ENCODE peak calls at places on chromosomes 1 and 21, in seven cellular contexts. One of them, this sample, is unnamed.
A peak's percentile ranks its signal among the peaks of the same experiment; 100 is the strongest.

GRCh38 chr1:109757936-109758786 is 5.6 kb downstream of the EPS8L3 start:
- DNase-seq in T-helper 9 cell: no peak
- DNase-seq in left cardiac atrium: no peak
- DNase-seq in COLO829: no peak
- DNase-seq in A549: no peak
- DNase-seq in nucleus accumbens: no peak
- DNase-seq in left kidney: no peak
- DNase-seq in this sample: no peak

GRCh38 chr1:172352435-172352834 is 68.0 kb upstream of the C1orf105 start:
- DNase-seq in A549: no peak
- DNase-seq in T-helper 9 cell: no peak
- DNase-seq in COLO829: no peak
- DNase-seq in left kidney: no peak
- DNase-seq in nucleus accumbens: no peak
- DNase-seq in left cardiac atrium: no peak
- DNase-seq in this sample: no peak

GRCh38 chr1:211328084-211328694 is 1.6 kb downstream of the TRAF5 start:
- DNase-seq in COLO829: no peak
- DNase-seq in nucleus accumbens: no peak
- DNase-seq in A549: no peak
- DNase-seq in T-helper 9 cell: no peak
- DNase-seq in left kidney: no peak
- DNase-seq in left cardiac atrium: no peak
- DNase-seq in this sample: no peak

GRCh38 chr1:206797534-206798383 is 25.5 kb upstream of the IL10 start:
- DNase-seq in left cardiac atrium: no peak
- DNase-seq in left kidney: peak; percentile 58
- DNase-seq in COLO829: no peak
- DNase-seq in T-helper 9 cell: no peak
- DNase-seq in A549: peak; percentile 35
- DNase-seq in nucleus accumbens: no peak
- DNase-seq in this sample: no peak

GRCh38 chr1:89545264-89546038 is 20.8 kb downstream of the LRRC8B start:
- DNase-seq in left cardiac atrium: no peak
- DNase-seq in nucleus accumbens: no peak
- DNase-seq in COLO829: peak; percentile 13
- DNase-seq in left kidney: no peak
- DNase-seq in A549: no peak
- DNase-seq in T-helper 9 cell: no peak
- DNase-seq in this sample: no peak

GRCh38 chr1:245475116-245475515 is 320.3 kb downstream of the KIF26B start:
- DNase-seq in left cardiac atrium: no peak
- DNase-seq in T-helper 9 cell: no peak
- DNase-seq in A549: no peak
- DNase-seq in left kidney: no peak
- DNase-seq in COLO829: no peak
- DNase-seq in nucleus accumbens: no peak
- DNase-seq in this sample: no peak

GRCh38 chr1:205458777-205459566 is 3.1 kb upstream of the BLACAT1 start:
- DNase-seq in nucleus accumbens: no peak
- DNase-seq in A549: no peak
- DNase-seq in COLO829: peak; percentile 48
- DNase-seq in left cardiac atrium: no peak
- DNase-seq in T-helper 9 cell: no peak
- DNase-seq in left kidney: peak; percentile 94
- DNase-seq in this sample: no peak

GRCh38 chr1:163201906-163202305 is 810 bp downstream of the RGS5 start:
- DNase-seq in A549: no peak
- DNase-seq in left cardiac atrium: no peak
- DNase-seq in left kidney: peak; percentile 30
- DNase-seq in T-helper 9 cell: no peak
- DNase-seq in nucleus accumbens: no peak
- DNase-seq in COLO829: peak; percentile 77
- DNase-seq in this sample: no peak

GRCh38 chr1:54716299-54717047 is 812 bp downstream of the TTC4 start:
- DNase-seq in left kidney: no peak
- DNase-seq in nucleus accumbens: no peak
- DNase-seq in COLO829: peak; percentile 23
- DNase-seq in A549: no peak
- DNase-seq in T-helper 9 cell: no peak
- DNase-seq in left cardiac atrium: no peak
- DNase-seq in this sample: no peak

GRCh38 chr1:17502326-17502778 is 37.1 kb upstream of the ARHGEF10L start:
- DNase-seq in nucleus accumbens: peak; percentile 64
- DNase-seq in left cardiac atrium: peak; percentile 85
- DNase-seq in COLO829: peak; percentile 61
- DNase-seq in T-helper 9 cell: peak; percentile 19
- DNase-seq in left kidney: peak; percentile 88
- DNase-seq in A549: peak; percentile 50
- DNase-seq in this sample: peak; percentile 86

GRCh38 chr1:25054526-25054925 is 124.5 kb upstream of the RUNX3 start:
- DNase-seq in left kidney: no peak
- DNase-seq in COLO829: no peak
- DNase-seq in T-helper 9 cell: no peak
- DNase-seq in nucleus accumbens: no peak
- DNase-seq in left cardiac atrium: peak; percentile 0
- DNase-seq in A549: no peak
- DNase-seq in this sample: no peak

GRCh38 chr1:85940621-85941306 is 215.8 kb downstream of the COL24A1 start:
- DNase-seq in T-helper 9 cell: no peak
- DNase-seq in nucleus accumbens: no peak
- DNase-seq in A549: no peak
- DNase-seq in left kidney: peak; percentile 15
- DNase-seq in left cardiac atrium: no peak
- DNase-seq in COLO829: no peak
- DNase-seq in this sample: no peak

GRCh38 chr1:243354511-243355153 is 98.8 kb downstream of the SDCCAG8 start:
- DNase-seq in A549: no peak
- DNase-seq in COLO829: no peak
- DNase-seq in T-helper 9 cell: no peak
- DNase-seq in nucleus accumbens: no peak
- DNase-seq in left cardiac atrium: no peak
- DNase-seq in left kidney: no peak
- DNase-seq in this sample: no peak

GRCh38 chr1:26861286-26861701 is 1.7 kb upstream of the SFN start:
- DNase-seq in left kidney: no peak
- DNase-seq in A549: peak; percentile 46
- DNase-seq in COLO829: no peak
- DNase-seq in T-helper 9 cell: no peak
- DNase-seq in nucleus accumbens: no peak
- DNase-seq in left cardiac atrium: no peak
- DNase-seq in this sample: no peak

GRCh38 chr1:27574871-27575831 is 28.8 kb downstream of the AHDC1 start:
- DNase-seq in T-helper 9 cell: no peak
- DNase-seq in COLO829: no peak
- DNase-seq in left kidney: peak; percentile 95
- DNase-seq in nucleus accumbens: no peak
- DNase-seq in left cardiac atrium: peak; percentile 86
- DNase-seq in A549: peak; percentile 46
- DNase-seq in this sample: no peak

GRCh38 chr1:226009650-226010044 is 10.5 kb upstream of the SDE2 start:
- DNase-seq in left cardiac atrium: no peak
- DNase-seq in A549: no peak
- DNase-seq in COLO829: no peak
- DNase-seq in T-helper 9 cell: no peak
- DNase-seq in left kidney: no peak
- DNase-seq in nucleus accumbens: no peak
- DNase-seq in this sample: no peak

GRCh38 chr1:91835087-91835521 is 50.8 kb downstream of the TGFBR3 start:
- DNase-seq in nucleus accumbens: no peak
- DNase-seq in COLO829: no peak
- DNase-seq in A549: no peak
- DNase-seq in T-helper 9 cell: no peak
- DNase-seq in left cardiac atrium: no peak
- DNase-seq in left kidney: no peak
- DNase-seq in this sample: no peak

GRCh38 chr1:239297910-239298309 is 88.5 kb upstream of the CHRM3 start:
- DNase-seq in left cardiac atrium: no peak
- DNase-seq in COLO829: no peak
- DNase-seq in A549: no peak
- DNase-seq in T-helper 9 cell: no peak
- DNase-seq in left kidney: no peak
- DNase-seq in nucleus accumbens: no peak
- DNase-seq in this sample: no peak

GRCh38 chr21:42975886-42976608 is 1.7 kb downstream of the PKNOX1 start:
- DNase-seq in nucleus accumbens: no peak
- DNase-seq in A549: no peak
- DNase-seq in left cardiac atrium: no peak
- DNase-seq in left kidney: peak; percentile 18
- DNase-seq in COLO829: peak; percentile 45
- DNase-seq in T-helper 9 cell: no peak
- DNase-seq in this sample: no peak

GRCh38 chr1:209238356-209238755 is 345.2 kb upstream of the CAMK1G start:
- DNase-seq in nucleus accumbens: no peak
- DNase-seq in left cardiac atrium: no peak
- DNase-seq in left kidney: no peak
- DNase-seq in A549: no peak
- DNase-seq in T-helper 9 cell: no peak
- DNase-seq in COLO829: no peak
- DNase-seq in this sample: no peak

GRCh38 chr1:208868554-208868953 is 624.4 kb upstream of the PLXNA2 start:
- DNase-seq in left cardiac atrium: no peak
- DNase-seq in left kidney: no peak
- DNase-seq in COLO829: no peak
- DNase-seq in T-helper 9 cell: no peak
- DNase-seq in A549: no peak
- DNase-seq in nucleus accumbens: no peak
- DNase-seq in this sample: no peak

GRCh38 chr1:153741946-153742345 is 14.1 kb downstream of the INTS3 start:
- DNase-seq in left cardiac atrium: no peak
- DNase-seq in left kidney: peak; percentile 92
- DNase-seq in T-helper 9 cell: no peak
- DNase-seq in COLO829: no peak
- DNase-seq in A549: no peak
- DNase-seq in nucleus accumbens: no peak
- DNase-seq in this sample: no peak